ENCODE peak calls at places on chromosomes 16 and 17, in eight cellular contexts. H, Y, R, J, K, M, S and C are unnamed samples.

GRCh38 chr17:14200354-14200753 is 36.3 kb downstream of the CDRT15 start:
- DNase-seq in R (no peak), M (no peak), K (no peak), S (no peak), J (no peak), Y (no peak), H (no peak), C (no peak)

GRCh38 chr16:49857423-49858181 is 1.7 kb upstream of the ZNF423 start:
- DNase-seq in J (no peak), Y (peak; percentile 82), K (peak; percentile 75), R (peak; percentile 60), S (no peak), M (peak; percentile 40), H (no peak), C (peak; percentile 75)

GRCh38 chr16:9122969-9123368 is 31.5 kb downstream of the HAPSTR1 start:
- DNase-seq in Y (no peak), M (no peak), H (no peak), S (no peak), K (no peak), R (no peak), J (no peak), C (no peak)

GRCh38 chr17:78608804-78609186 is 31.6 kb upstream of the DNAH17 start:
- DNase-seq in Y (no peak), J (no peak), M (no peak), K (no peak), R (no peak), S (no peak), H (no peak), C (no peak)

GRCh38 chr16:53115047-53115446 is 60.3 kb downstream of the CHD9 start:
- DNase-seq in R (no peak), M (no peak), H (no peak), K (no peak), J (no peak), S (no peak), Y (no peak), C (no peak)

GRCh38 chr17:9402590-9403199 is 172.9 kb downstream of the STX8 start:
- DNase-seq in K (peak; percentile 60), S (no peak), Y (no peak), J (no peak), R (no peak), M (peak; percentile 36), H (no peak), C (peak; percentile 38)

GRCh38 chr17:951388-952132 is 28.0 kb downstream of the NXN start:
- DNase-seq in S (no peak), M (no peak), K (peak; percentile 76), H (no peak), J (no peak), Y (peak; percentile 68), R (no peak), C (peak; percentile 93)

GRCh38 chr16:83187404-83187803 is 560.6 kb downstream of the CDH13 start:
- DNase-seq in R (no peak), J (no peak), M (peak; percentile 53), Y (no peak), H (no peak), S (no peak), K (peak; percentile 60), C (no peak)

GRCh38 chr17:74453665-74454196 is 12.7 kb upstream of the CD300A start:
- DNase-seq in M (no peak), R (no peak), K (no peak), J (peak; percentile 59), Y (peak; percentile 95), H (peak; percentile 73), S (peak; percentile 97), C (peak; percentile 91)

GRCh38 chr16:77993111-77993571 is 29.2 kb upstream of the CLEC3A start:
- DNase-seq in J (no peak), R (no peak), S (no peak), H (no peak), M (no peak), K (no peak), Y (no peak), C (no peak)

GRCh38 chr17:7403902-7404736 is at the start of gene TMEM256:
- DNase-seq in H (peak; percentile 97), J (peak; percentile 90), S (peak; percentile 99), Y (peak; percentile 99), M (peak; percentile 99), R (peak; percentile 99), K (peak; percentile 100), C (peak; percentile 93)

GRCh38 chr16:2456551-2457153 is 3.3 kb upstream of the TEDC2 start:
- DNase-seq in R (no peak), J (no peak), S (no peak), Y (no peak), H (no peak), K (no peak), M (no peak), C (no peak)

GRCh38 chr16:7025616-7026190 is 306.9 kb upstream of the RBFOX1 start:
- DNase-seq in H (no peak), R (peak; percentile 60), K (no peak), J (no peak), Y (peak; percentile 63), M (no peak), S (peak; percentile 74), C (peak; percentile 78)

DNA sequence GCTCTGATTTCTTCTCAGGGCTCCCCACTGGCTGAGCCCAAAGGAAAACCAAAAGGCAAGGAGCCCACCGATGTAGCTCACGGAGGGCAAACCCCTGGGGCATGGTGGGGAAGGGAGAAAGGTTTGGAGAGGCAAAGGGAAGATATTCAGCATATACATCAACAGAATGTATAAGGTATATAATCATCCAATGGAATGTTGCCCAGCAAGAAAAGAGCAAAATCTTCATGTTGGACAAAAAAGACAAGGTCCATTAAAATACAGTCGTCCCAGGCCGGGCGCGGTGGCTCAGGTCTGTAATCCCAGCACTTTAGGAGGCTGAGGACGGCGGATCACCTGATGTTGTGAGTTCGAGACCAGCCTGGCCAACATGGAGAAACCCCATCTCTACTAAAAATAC is 1.6 kb downstream of the CPPED1 start:
- DNase-seq in H (no peak), Y (no peak), J (no peak), S (no peak), K (no peak), R (no peak), M (no peak), C (no peak)
- H3K4me1 ChIP-seq in H (peaks cover 3% of the 10 kb centered on the region), Y (peaks cover 15% of the 10 kb centered on the region), J (peaks cover 9% of the 10 kb centered on the region), S (no peaks in the 10 kb centered on the region), K (no peaks in the 10 kb centered on the region), R (peaks cover 15% of the 10 kb centered on the region), M (peaks cover 26% of the 10 kb centered on the region), C (peaks cover 11% of the 10 kb centered on the region)

GRCh38 chr17:28340374-28340773 is 4.8 kb downstream of the TNFAIP1 start:
- DNase-seq in Y (no peak), K (no peak), R (no peak), H (no peak), J (no peak), S (no peak), M (no peak), C (no peak)

GRCh38 chr17:28335959-28336871 is 654 bp downstream of the TNFAIP1 start:
- DNase-seq in J (no peak), K (peak; percentile 94), H (no peak), S (peak; percentile 77), M (peak; percentile 91), R (peak; percentile 85), Y (peak; percentile 75), C (peak; percentile 97)

GRCh38 chr17:28339431-28339830 is 3.9 kb downstream of the TNFAIP1 start:
- DNase-seq in K (no peak), R (no peak), S (no peak), Y (no peak), M (no peak), J (no peak), H (no peak), C (no peak)

GRCh38 chr17:28335201-28335958 is at the start of the genes IFT20 and TNFAIP1:
- DNase-seq in R (peak; percentile 99), Y (peak; percentile 99), S (peak; percentile 99), H (peak; percentile 99), J (peak; percentile 94), K (peak; percentile 100), M (peak; percentile 100), C (peak; percentile 100)

DNA sequence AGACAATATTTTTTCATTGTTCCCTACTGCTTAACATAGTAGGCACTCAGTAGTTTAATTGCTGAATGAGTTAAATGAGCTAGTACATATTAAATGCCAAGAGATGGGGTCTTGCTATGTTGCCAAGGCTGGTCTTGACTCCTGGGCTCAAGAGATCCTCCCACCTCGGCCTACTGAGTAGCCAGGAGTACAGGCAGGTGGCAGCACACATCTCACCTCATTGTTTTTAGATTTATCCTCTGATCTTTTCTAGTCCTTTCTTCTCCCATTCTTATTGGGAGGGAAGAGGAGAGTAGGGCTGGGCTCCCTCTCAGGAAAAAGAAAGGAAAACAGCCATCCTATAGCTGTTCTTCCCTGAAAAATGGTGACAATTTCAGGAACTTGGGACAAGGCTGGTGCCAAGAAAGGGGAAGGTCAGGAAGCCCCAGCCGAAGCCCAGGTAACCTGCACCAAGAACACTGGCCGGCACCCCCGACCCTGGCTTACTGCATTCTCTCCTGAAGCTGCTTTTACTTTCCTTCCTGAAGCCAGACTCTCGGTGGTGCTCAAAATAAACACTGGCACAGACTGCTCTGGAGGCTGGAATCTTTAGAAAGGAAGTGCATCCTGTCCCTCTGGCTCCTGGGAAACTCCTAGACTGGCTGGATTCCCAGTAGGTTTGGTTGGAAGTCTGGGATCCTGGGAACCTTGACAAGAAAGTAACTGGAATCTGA is 2.7 kb downstream of the TNFAIP1 start:
- DNase-seq in J (no peak), H (no peak), S (no peak), R (peak; percentile 83), K (peak; percentile 61), Y (no peak), M (peak; percentile 83), C (no peak)
- TF ChIP-seq CTCF in J (no peak), H (no peak), S (no peak), R (no peak), K (no peak), Y (no peak), M (no peak), C (peak; percentile 29)

GRCh38 chr17:72385482-72385881 is 264.7 kb downstream of the SOX9 start:
- DNase-seq in J (no peak), M (no peak), H (no peak), Y (no peak), K (no peak), R (no peak), S (no peak), C (no peak)

GRCh38 chr17:72386619-72387237 is 265.9 kb downstream of the SOX9 start:
- DNase-seq in J (no peak), S (no peak), M (no peak), R (no peak), H (no peak), K (no peak), Y (no peak), C (no peak)

GRCh38 chr17:72388765-72389473 is 268.1 kb downstream of the SOX9 start:
- DNase-seq in M (no peak), H (no peak), K (peak; percentile 33), S (no peak), Y (no peak), R (no peak), J (no peak), C (no peak)

GRCh38 chr17:72387487-72387886 is 266.7 kb downstream of the SOX9 start:
- DNase-seq in M (no peak), Y (no peak), K (peak; percentile 85), R (no peak), J (no peak), S (no peak), H (no peak), C (no peak)

GRCh38 chr17:72387969-72388368 is 267.1 kb downstream of the SOX9 start:
- DNase-seq in J (no peak), H (no peak), Y (no peak), K (no peak), R (no peak), S (no peak), M (no peak), C (no peak)
- H3K4me1 ChIP-seq in J (no peaks in the 10 kb centered on the region), H (no peaks in the 10 kb centered on the region), Y (no peaks in the 10 kb centered on the region), K (no peaks in the 10 kb centered on the region), R (no peaks in the 10 kb centered on the region), S (no peaks in the 10 kb centered on the region), M (no peaks in the 10 kb centered on the region), C (peaks cover 31% of the 10 kb centered on the region)

GRCh38 chr17:31778538-31778937 is 80.5 kb downstream of the COPRS start:
- DNase-seq in H (no peak), R (peak; percentile 26), S (no peak), Y (no peak), K (no peak), J (no peak), M (no peak), C (no peak)

GRCh38 chr17:31780436-31780835 is 78.6 kb downstream of the COPRS start:
- DNase-seq in H (no peak), M (no peak), S (no peak), Y (no peak), J (no peak), K (no peak), R (no peak), C (no peak)
- TF ChIP-seq CTCF in H (no peak), M (no peak), S (no peak), Y (no peak), J (no peak), K (no peak), R (no peak), C (no peak)